ENCODE peak calls at places on chromosomes 6 and 20, in four cellular contexts. N is GM10248, H is H9, T is OCI-LY7. B is an unnamed sample.

GRCh38 chr6:89939144-89939543 is 44.9 kb downstream of the GJA10 start:
- DNase-seq in N (no peak), H (no peak), T (no peak), B (no peak)

GRCh38 chr20:62254021-62254724 is 15.9 kb downstream of the OSBPL2 start:
- DNase-seq in N (no peak), H (no peak), T (no peak), B (no peak)

GRCh38 chr6:151914475-151914874 is 107.0 kb downstream of the ESR1 start:
- DNase-seq in N (no peak), H (no peak), T (no peak), B (no peak)

GRCh38 chr6:18343741-18344140 is 43.4 kb upstream of the RNF144B start:
- DNase-seq in N (no peak), H (no peak), T (no peak), B (peak)

GRCh38 chr6:34953084-34954025 is 64.3 kb downstream of the ANKS1A start:
- DNase-seq in N (no peak), H (no peak), T (no peak), B (no peak)

GRCh38 chr6:56868687-56869086 is 86.2 kb upstream of the BEND6 start:
- DNase-seq in N (no peak), H (no peak), T (no peak), B (no peak)

GRCh38 chr6:89045585-89045984 is 35.0 kb upstream of the PNRC1 start:
- DNase-seq in N (no peak), H (no peak), T (no peak), B (no peak)

GRCh38 chr6:19159087-19159486 is 678.1 kb upstream of the ID4 start:
- DNase-seq in N (no peak), H (no peak), T (no peak), B (no peak)

GRCh38 chr6:128738112-128738511 is 144.8 kb upstream of the LAMA2 start:
- DNase-seq in N (no peak), H (no peak), T (no peak), B (no peak)

GRCh38 chr20:33915726-33916331 is 77.9 kb upstream of the RALY start:
- DNase-seq in N (peak), H (peak), T (peak), B (peak)

GRCh38 chr6:90179190-90180169 is 117.2 kb downstream of the BACH2 start:
- DNase-seq in N (no peak), H (no peak), T (no peak), B (peak)

GRCh38 chr6:3535716-3536435 is 79.0 kb upstream of the SLC22A23 start:
- DNase-seq in N (no peak), H (no peak), T (no peak), B (no peak)

GRCh38 chr20:58416832-58417231 is 27.8 kb downstream of the VAPB start:
- DNase-seq in N (no peak), H (no peak), T (no peak), B (no peak)

GRCh38 chr20:62059926-62060630 is 5.6 kb downstream of the TAF4 start:
- DNase-seq in N (no peak), H (no peak), T (no peak), B (no peak)

GRCh38 chr6:156731436-156731835 is 45.7 kb upstream of the ARID1B start:
- DNase-seq in N (no peak), H (no peak), T (no peak), B (no peak)

GRCh38 chr6:45640811-45641210 is 263.1 kb upstream of the SUPT3H start:
- DNase-seq in N (no peak), H (no peak), T (no peak), B (no peak)

GRCh38 chr20:58829531-58829941 is 21.2 kb downstream of the GNAS-AS1 start:
- DNase-seq in N (no peak), H (no peak), T (no peak), B (no peak)

GRCh38 chr20:57609086-57609841 is 11.0 kb downstream of the ZBP1 start:
- DNase-seq in N (no peak), H (no peak), T (no peak), B (no peak)

GRCh38 chr6:98775205-98775604 is 59.2 kb upstream of the POU3F2 start:
- DNase-seq in N (no peak), H (no peak), T (no peak), B (no peak)

GRCh38 chr6:115891111-115891669 is 169.5 kb downstream of the FRK start:
- DNase-seq in N (peak), H (no peak), T (no peak), B (peak)

GRCh38 chr6:84568971-84569370 is 195.4 kb downstream of the TBX18 start:
- DNase-seq in N (no peak), H (no peak), T (no peak), B (no peak)

GRCh38 chr6:161076211-161076677 is 84.7 kb downstream of the MAP3K4 start:
- DNase-seq in N (no peak), H (no peak), T (no peak), B (no peak)

GRCh38 chr6:46062312-46062711 is 46.7 kb upstream of the CLIC5 start:
- DNase-seq in N (no peak), H (no peak), T (no peak), B (no peak)

GRCh38 chr20:16135630-16136029 is 437.6 kb downstream of the KIF16B start:
- DNase-seq in N (no peak), H (no peak), T (no peak), B (no peak)

GRCh38 chr6:144090384-144090783 is 5.0 kb downstream of the SF3B5 start:
- DNase-seq in N (no peak), H (no peak), T (no peak), B (no peak)

GRCh38 chr6:144083172-144083571 is 12.2 kb downstream of the SF3B5 start:
- DNase-seq in N (peak), H (no peak), T (no peak), B (no peak)

GRCh38 chr6:144093236-144093635 is 2.1 kb downstream of the SF3B5 start:
- DNase-seq in N (no peak), H (no peak), T (no peak), B (no peak)

GRCh38 chr6:144093658-144094057 is 1.7 kb downstream of the SF3B5 start:
- DNase-seq in N (no peak), H (no peak), T (no peak), B (no peak)

GRCh38 chr6:144087789-144088426 is 7.5 kb downstream of the SF3B5 start:
- DNase-seq in N (no peak), H (no peak), T (no peak), B (no peak)
- TF ChIP-seq CTCF in N (peak), H (peak), T (no peak), B (no peak)

GRCh38 chr6:51648236-51648635 is 439.2 kb downstream of the PKHD1 start:
- DNase-seq in N (no peak), H (no peak), T (no peak), B (no peak)
- TF ChIP-seq CTCF in N (no peak), H (no peak), T (no peak), B (no peak)

GRCh38 chr6:168091381-168092264 is 12.6 kb upstream of the FRMD1 start:
- DNase-seq in N (no peak), H (no peak), T (no peak), B (no peak)

GRCh38 chr6:168095171-168095691 is 16.2 kb upstream of the FRMD1 start:
- DNase-seq in N (no peak), H (no peak), T (no peak), B (no peak)

GRCh38 chr6:168092541-168092940 is 13.5 kb upstream of the FRMD1 start:
- DNase-seq in N (no peak), H (no peak), T (no peak), B (no peak)

GRCh38 chr6:168093071-168093505 is 14.1 kb upstream of the FRMD1 start:
- DNase-seq in N (no peak), H (no peak), T (no peak), B (no peak)

DNA sequence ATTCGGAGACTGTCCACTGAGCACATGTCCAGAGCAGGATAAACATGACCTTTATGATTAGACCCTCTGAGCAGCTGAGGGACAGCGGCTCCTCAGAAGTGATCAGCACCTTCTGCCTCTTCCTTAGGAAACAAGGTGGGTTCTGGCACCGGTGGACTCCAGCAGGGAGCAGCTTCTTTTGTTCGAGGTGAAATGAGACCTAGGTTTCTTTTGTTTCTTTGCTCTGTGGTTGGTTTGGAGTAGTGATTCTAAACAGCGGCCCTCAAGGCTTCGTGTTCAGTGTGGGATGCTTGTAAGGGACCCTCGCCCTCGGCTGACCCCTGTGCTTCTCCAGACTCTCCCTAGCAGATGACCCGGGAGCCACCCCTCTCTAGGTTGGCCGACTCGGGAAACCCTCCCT is 14.6 kb upstream of the FRMD1 start:
- DNase-seq in N (no peak), H (no peak), T (no peak), B (no peak)
- TF ChIP-seq CTCF in N (no peak), H (no peak), T (no peak), B (no peak)

DNA sequence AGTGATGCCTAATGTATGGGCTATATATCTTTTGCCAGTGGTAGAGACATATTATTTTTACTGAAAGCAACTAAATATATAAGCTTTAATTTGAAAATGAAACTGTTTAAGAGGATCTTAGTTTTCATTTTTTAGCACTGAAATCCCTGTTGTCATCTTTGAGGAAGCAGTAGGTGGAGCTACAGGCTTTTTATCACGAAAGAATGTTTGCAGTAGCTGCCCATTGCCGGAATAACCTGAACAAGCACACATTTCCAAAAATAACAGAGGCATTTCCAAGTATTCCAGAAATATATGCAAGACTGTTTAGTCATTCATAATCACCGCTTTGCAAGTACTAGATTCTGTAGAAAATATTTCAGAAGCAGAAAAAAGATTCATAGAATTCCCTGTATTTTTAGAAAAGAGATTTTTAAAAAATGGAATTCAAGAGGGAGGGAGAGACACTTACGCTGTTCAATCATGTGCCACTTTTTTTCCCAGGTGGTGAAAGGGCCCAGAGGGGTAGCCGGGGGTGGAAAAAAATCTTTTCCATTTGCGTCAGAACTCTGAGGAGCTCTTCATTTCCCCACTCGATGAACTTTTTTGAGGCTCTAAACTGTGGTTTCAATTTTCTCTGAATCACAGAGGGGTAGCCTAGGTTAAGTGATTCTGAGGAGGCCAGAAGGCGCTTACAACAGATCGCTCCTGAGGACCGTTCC is 142.5 kb upstream of the FERMT1 start:
- DNase-seq in N (peak), H (no peak), T (peak), B (no peak)
- TF ChIP-seq CTCF in N (peak), H (peak), T (peak), B (no peak)

GRCh38 chr6:130677312-130677711 is 149.9 kb upstream of the SMLR1 start:
- DNase-seq in N (no peak), H (no peak), T (no peak), B (no peak)

GRCh38 chr6:130677766-130678165 is 149.4 kb upstream of the SMLR1 start:
- DNase-seq in N (no peak), H (no peak), T (no peak), B (no peak)

GRCh38 chr6:130676773-130677144 is 150.4 kb upstream of the SMLR1 start:
- DNase-seq in N (no peak), H (no peak), T (no peak), B (no peak)

GRCh38 chr6:130675072-130675471 is 152.1 kb upstream of the SMLR1 start:
- DNase-seq in N (no peak), H (no peak), T (no peak), B (peak)

DNA sequence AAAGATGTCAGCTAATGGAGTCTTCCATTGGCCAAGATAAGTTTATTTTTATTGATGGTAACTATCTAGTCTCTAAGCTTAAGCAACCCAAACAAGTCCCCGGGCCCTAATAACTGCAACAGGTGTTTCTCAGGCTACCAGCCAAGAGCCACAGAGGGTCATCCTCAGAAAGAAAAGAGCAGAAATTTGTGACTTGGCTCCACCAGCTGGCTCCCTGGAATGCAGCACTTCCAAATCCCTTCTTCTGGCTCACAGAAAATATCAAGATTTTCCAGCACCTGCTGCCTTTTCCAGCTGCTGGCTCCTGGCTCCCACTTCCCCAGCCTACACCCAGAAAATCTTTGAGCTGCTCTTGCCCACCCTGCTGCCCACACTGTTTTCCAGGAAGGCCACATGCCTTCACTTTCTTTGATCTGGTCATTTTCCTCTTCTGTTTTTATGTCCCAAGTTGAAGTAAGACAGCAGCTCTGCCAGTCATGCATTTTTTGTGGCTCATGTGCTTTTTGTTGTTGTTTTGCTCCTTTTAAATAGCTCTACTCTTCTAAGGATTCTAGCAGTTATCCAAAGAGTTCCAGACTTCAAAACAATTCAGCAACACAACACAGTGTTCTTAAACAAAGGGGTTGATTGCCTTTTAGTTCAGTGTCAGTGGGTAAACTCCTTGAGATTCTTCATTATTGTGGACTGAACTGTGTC is 151.0 kb upstream of the SMLR1 start:
- DNase-seq in N (no peak), H (peak), T (no peak), B (no peak)
- TF ChIP-seq CTCF in N (peak), H (peak), T (no peak), B (no peak)

DNA sequence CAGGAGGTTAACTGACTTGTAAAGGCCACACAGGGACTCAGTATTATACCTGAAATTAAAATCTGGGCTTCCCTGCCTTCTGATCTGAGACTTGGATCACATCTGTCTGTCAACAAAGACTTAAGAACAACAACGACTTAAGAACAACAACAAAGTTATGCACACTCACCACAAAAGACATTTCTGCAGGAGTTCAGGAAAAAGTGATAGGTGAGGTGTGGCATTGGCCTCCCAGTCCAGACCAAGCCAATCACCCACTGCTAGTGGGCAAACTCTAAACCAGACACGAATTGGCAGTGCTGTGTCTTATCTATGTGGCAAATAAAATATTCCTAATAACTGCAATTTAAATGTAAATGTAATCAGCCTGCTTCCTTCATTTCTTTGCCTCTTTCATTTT is 61.3 kb downstream of the PRDM1 start:
- DNase-seq in N (no peak), H (no peak), T (no peak), B (no peak)
- TF ChIP-seq CTCF in N (no peak), H (no peak), T (no peak), B (no peak)

GRCh38 chr6:27772261-27773001 is 139.8 kb downstream of the OR2B2 start:
- DNase-seq in N (peak), H (peak), T (peak), B (peak)
- TF ChIP-seq CTCF in N (peak), H (peak), T (peak), B (peak)

GRCh38 chr6:108169801-108170606 is 4.2 kb downstream of the NR2E1 start:
- DNase-seq in N (peak), H (peak), T (no peak), B (no peak)

GRCh38 chr6:108168026-108168463 is 2.2 kb downstream of the NR2E1 start:
- DNase-seq in N (no peak), H (peak), T (no peak), B (peak)

GRCh38 chr6:108167449-108167903 is 1.7 kb downstream of the NR2E1 start:
- DNase-seq in N (peak), H (peak), T (no peak), B (peak)

GRCh38 chr6:108168980-108169800 is 3.4 kb downstream of the NR2E1 start:
- DNase-seq in N (peak), H (peak), T (no peak), B (peak)

GRCh38 chr6:108168501-108168979 is 2.7 kb downstream of the NR2E1 start:
- DNase-seq in N (peak), H (peak), T (no peak), B (peak)
- TF ChIP-seq CTCF in N (peak), H (peak), T (no peak), B (no peak)